ENCODE peak calls at places on chromosomes 11 and 22, in ten cellular contexts. T is HepG2, I is H1, U is sigmoid colon, D is SK-N-SH, O is K562, B is transverse colon, L is GM12878, R is esophagus muscularis mucosa, N is suprapubic skin. F is an unnamed sample.

GRCh38 chr22:31081963-31082605 is 966 bp downstream of the SMTN start:
- DNase-seq in T (no peak), I (no peak), U (no peak), D (peak), O (no peak), B (peak), L (no peak), R (no peak), N (no peak), F (no peak)

GRCh38 chr22:50444663-50445062 is 30.2 kb downstream of the SBF1 start:
- DNase-seq in T (no peak), I (no peak), U (no peak), D (no peak), O (no peak), B (peak), L (no peak), R (no peak), N (no peak), F (peak)

GRCh38 chr11:34266090-34266912 is 91.5 kb downstream of the ABTB2 start:
- DNase-seq in T (no peak), I (no peak), U (peak), D (no peak), O (no peak), B (no peak), L (no peak), R (no peak), N (no peak), F (no peak)

GRCh38 chr11:93330446-93330984 is at the start of gene DEUP1:
- DNase-seq in T (no peak), I (no peak), U (peak), D (peak), O (peak), B (peak), L (no peak), R (no peak), N (peak), F (peak)

GRCh38 chr22:38110008-38110862 is at the start of gene BAIAP2L2:
- DNase-seq in T (peak), I (no peak), U (no peak), D (no peak), O (no peak), B (peak), L (no peak), R (no peak), N (no peak), F (peak)

GRCh38 chr11:15616130-15617105 is 501.7 kb downstream of the INSC start:
- DNase-seq in T (no peak), I (no peak), U (no peak), D (peak), O (no peak), B (no peak), L (no peak), R (no peak), N (no peak), F (no peak)

GRCh38 chr11:118908931-118909618 is 16.7 kb downstream of the BCL9L start:
- DNase-seq in T (no peak), I (no peak), U (peak), D (peak), O (no peak), B (peak), L (no peak), R (peak), N (peak), F (peak)

GRCh38 chr11:110158317-110159200 is 65.4 kb downstream of the ZC3H12C start:
- DNase-seq in T (no peak), I (no peak), U (no peak), D (no peak), O (no peak), B (no peak), L (no peak), R (no peak), N (no peak), F (no peak)

GRCh38 chr11:41963406-41963805 is 504.0 kb upstream of the LRRC4C start:
- DNase-seq in T (no peak), I (no peak), U (no peak), D (no peak), O (no peak), B (no peak), L (no peak), R (no peak), N (no peak), F (no peak)

GRCh38 chr22:39234157-39234793 is 10.5 kb downstream of the PDGFB start:
- DNase-seq in T (no peak), I (no peak), U (no peak), D (no peak), O (no peak), B (no peak), L (no peak), R (no peak), N (no peak), F (no peak)

GRCh38 chr11:65112551-65113360 is 1.1 kb downstream of the TM7SF2 start:
- DNase-seq in T (peak), I (no peak), U (peak), D (peak), O (peak), B (peak), L (no peak), R (no peak), N (peak), F (peak)

GRCh38 chr11:70799386-70799785 is 401.1 kb downstream of the CTTN start:
- DNase-seq in T (no peak), I (no peak), U (no peak), D (no peak), O (no peak), B (no peak), L (no peak), R (no peak), N (no peak), F (no peak)

GRCh38 chr11:64181506-64182411 is 4.2 kb upstream of the STIP1 start:
- DNase-seq in T (peak), I (peak), U (peak), D (peak), O (peak), B (peak), L (no peak), R (peak), N (peak), F (peak)

GRCh38 chr22:38314140-38314991 is 2.9 kb downstream of the CSNK1E start:
- DNase-seq in T (no peak), I (no peak), U (no peak), D (no peak), O (no peak), B (peak), L (no peak), R (no peak), N (no peak), F (no peak)

GRCh38 chr11:33539659-33540249 is 160.9 kb downstream of the C11orf91 start:
- DNase-seq in T (no peak), I (no peak), U (no peak), D (no peak), O (no peak), B (no peak), L (no peak), R (no peak), N (no peak), F (no peak)

GRCh38 chr11:132035736-132036135 is 665.3 kb downstream of the NTM start:
- DNase-seq in T (no peak), I (no peak), U (no peak), D (peak), O (no peak), B (no peak), L (no peak), R (no peak), N (no peak), F (no peak)

GRCh38 chr11:76577199-76577920 is 93.2 kb downstream of the LRRC32 start:
- DNase-seq in T (no peak), I (no peak), U (peak), D (peak), O (no peak), B (peak), L (no peak), R (peak), N (no peak), F (no peak)

GRCh38 chr11:64206457-64207246 is at the start of gene FERMT3:
- DNase-seq in T (no peak), I (no peak), U (no peak), D (peak), O (peak), B (peak), L (peak), R (no peak), N (peak), F (peak)

GRCh38 chr11:85889676-85890579 is 34.7 kb downstream of the CCDC83 start:
- DNase-seq in T (peak), I (peak), U (no peak), D (no peak), O (no peak), B (no peak), L (no peak), R (no peak), N (no peak), F (no peak)

GRCh38 chr11:103862049-103862826 is 174.2 kb upstream of the DDI1 start:
- DNase-seq in T (no peak), I (no peak), U (no peak), D (no peak), O (no peak), B (no peak), L (no peak), R (no peak), N (no peak), F (no peak)

GRCh38 chr11:126426820-126427749 is 71.6 kb downstream of the ST3GAL4 start:
- DNase-seq in T (no peak), I (no peak), U (no peak), D (no peak), O (no peak), B (no peak), L (no peak), R (no peak), N (no peak), F (no peak)

GRCh38 chr22:17084554-17085276 is at the start of gene IL17RA:
- DNase-seq in T (peak), I (peak), U (peak), D (peak), O (peak), B (peak), L (peak), R (peak), N (peak), F (peak)

GRCh38 chr22:39090426-39091064 is 6.5 kb upstream of the APOBEC3H start:
- DNase-seq in T (no peak), I (no peak), U (no peak), D (no peak), O (no peak), B (peak), L (no peak), R (no peak), N (no peak), F (peak)

GRCh38 chr11:28529540-28530410 is 421.6 kb downstream of the METTL15 start:
- DNase-seq in T (peak), I (no peak), U (no peak), D (peak), O (peak), B (no peak), L (no peak), R (no peak), N (no peak), F (no peak)

GRCh38 chr11:128195057-128195751 is 392.2 kb downstream of the ETS1 start:
- DNase-seq in T (no peak), I (no peak), U (no peak), D (no peak), O (no peak), B (no peak), L (no peak), R (no peak), N (no peak), F (no peak)

GRCh38 chr11:705646-706438 is at the start of gene EPS8L2:
- DNase-seq in T (no peak), I (no peak), U (peak), D (peak), O (peak), B (peak), L (no peak), R (no peak), N (peak), F (peak)

GRCh38 chr11:46296520-46297448 is 19.3 kb downstream of the CREB3L1 start:
- DNase-seq in T (no peak), I (peak), U (peak), D (peak), O (peak), B (no peak), L (no peak), R (no peak), N (no peak), F (no peak)

GRCh38 chr11:60944504-60945294 is 7.3 kb downstream of the SLC15A3 start:
- DNase-seq in T (no peak), I (no peak), U (no peak), D (no peak), O (peak), B (no peak), L (no peak), R (no peak), N (no peak), F (no peak)

GRCh38 chr11:2812371-2812991 is 73.1 kb downstream of the CDKN1C start:
- DNase-seq in T (no peak), I (no peak), U (peak), D (no peak), O (no peak), B (no peak), L (no peak), R (no peak), N (no peak), F (no peak)

GRCh38 chr22:35328472-35328885 is 28.8 kb downstream of the TOM1 start:
- DNase-seq in T (peak), I (no peak), U (peak), D (no peak), O (no peak), B (no peak), L (no peak), R (no peak), N (no peak), F (peak)
- TF ChIP-seq POLR2AphosphoS5 in T (peak), I (no peak), U (no peak), D (no peak), O (no peak), B (no peak), L (no peak), R (no peak), N (no peak), F (peak)

DNA sequence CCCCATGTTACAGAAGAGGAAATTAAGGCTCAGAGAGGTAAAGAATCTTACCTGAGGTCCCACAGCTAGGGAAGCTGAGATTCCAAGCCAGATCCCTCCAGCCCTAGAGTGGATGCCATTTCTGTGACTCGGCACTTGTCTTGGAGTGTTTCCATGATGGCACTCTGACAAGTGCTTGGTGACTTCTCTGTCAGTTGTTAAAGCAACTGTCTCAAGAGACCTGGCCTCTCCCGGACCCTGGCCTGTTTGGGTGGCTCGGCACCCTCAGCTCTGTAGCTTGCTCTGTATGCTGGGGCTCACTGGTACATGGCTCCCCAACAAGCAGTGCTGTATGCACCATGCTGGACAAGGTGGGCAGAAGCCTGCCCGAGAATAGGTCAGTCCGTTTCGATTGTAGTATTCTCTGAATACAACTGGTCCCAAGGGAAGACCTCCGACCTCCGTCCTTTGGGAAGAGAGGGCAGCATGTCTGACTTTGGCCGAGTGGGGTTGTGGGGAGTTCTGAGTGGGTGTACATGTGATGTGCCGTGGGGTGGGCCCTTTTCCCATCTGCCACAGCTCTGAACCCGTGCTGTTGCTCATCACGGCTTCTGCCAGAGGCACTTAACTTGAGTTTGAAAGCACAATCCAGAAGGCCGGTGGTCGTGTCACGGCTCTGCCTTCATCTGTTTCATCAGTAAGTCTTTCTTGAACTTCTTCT is 12.4 kb downstream of the ACO2 start:
- DNase-seq in T (no peak), I (no peak), U (no peak), D (no peak), O (no peak), B (no peak), L (no peak), R (no peak), N (no peak), F (no peak)
- H3K27ac ChIP-seq in T (no peak), I (peak), U (peak), D (no peak), O (no peak), B (peak), L (peak), R (peak), N (peak), F (peak)

GRCh38 chr11:72641900-72642814 is 32.1 kb downstream of the PDE2A start:
- DNase-seq in T (no peak), I (no peak), U (peak), D (peak), O (peak), B (peak), L (no peak), R (no peak), N (peak), F (peak)

GRCh38 chr11:72641522-72641899 is 32.7 kb downstream of the PDE2A start:
- DNase-seq in T (no peak), I (no peak), U (no peak), D (no peak), O (no peak), B (no peak), L (no peak), R (no peak), N (no peak), F (no peak)

GRCh38 chr11:72646024-72646423 is 28.2 kb downstream of the PDE2A start:
- DNase-seq in T (no peak), I (no peak), U (no peak), D (no peak), O (no peak), B (no peak), L (no peak), R (no peak), N (no peak), F (no peak)

GRCh38 chr11:72642815-72643511 is 31.3 kb downstream of the PDE2A start:
- DNase-seq in T (no peak), I (peak), U (peak), D (peak), O (peak), B (peak), L (no peak), R (no peak), N (no peak), F (peak)

GRCh38 chr11:72643547-72643946 is 30.7 kb downstream of the PDE2A start:
- DNase-seq in T (no peak), I (no peak), U (no peak), D (no peak), O (no peak), B (no peak), L (no peak), R (no peak), N (no peak), F (no peak)
- TF ChIP-seq EP300 in T (no peak), I (no peak), U (no peak), D (no peak), O (no peak), B (no peak), L (no peak), R (no peak), N (no peak), F (no peak)

DNA sequence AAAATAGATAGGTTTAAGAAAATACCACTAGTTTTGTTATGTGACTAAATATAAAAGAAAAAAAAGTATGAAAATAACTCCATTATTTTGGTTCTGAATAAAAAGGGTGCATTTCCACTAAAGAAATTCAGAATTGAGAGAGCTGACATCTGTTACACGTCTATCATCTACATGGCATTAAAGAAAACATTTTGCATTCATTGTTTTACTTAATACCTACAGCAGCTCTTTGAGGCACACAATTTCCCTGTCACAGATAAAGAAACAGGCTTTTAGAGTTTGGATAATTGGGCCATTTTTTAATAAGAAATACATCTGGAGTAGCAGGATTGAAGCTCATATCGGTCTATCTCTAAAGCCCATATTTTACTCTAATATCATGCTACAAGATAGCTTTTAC is 145.7 kb upstream of the LUZP2 start:
- DNase-seq in T (no peak), I (no peak), U (no peak), D (peak), O (no peak), B (no peak), L (no peak), R (no peak), N (no peak), F (no peak)
- TF ChIP-seq POLR2AphosphoS5 in T (no peak), I (no peak), U (no peak), D (no peak), O (no peak), B (no peak), L (no peak), R (no peak), N (no peak), F (no peak)

GRCh38 chr22:46149998-46150549 is at the start of gene PPARA:
- DNase-seq in T (peak), I (no peak), U (peak), D (peak), O (peak), B (peak), L (no peak), R (no peak), N (peak), F (peak)
- H3K27ac ChIP-seq in T (peak), I (no peak), U (peak), D (no peak), O (peak), B (peak), L (peak), R (peak), N (peak), F (peak)

F was measured in stomach.